ENCODE peak calls at places on chromosomes 1 and 21, in ten cellular contexts. One of them, this sample, is unnamed.

GRCh38 chr1:25711555-25712298 is 88.3 kb upstream of the SELENON start:
- DNase-seq in GM23338: no peak
- DNase-seq in cardiac fibroblast: peak
- DNase-seq in RWPE1: no peak
- DNase-seq in astrocyte of the cerebellum: no peak
- DNase-seq in amniotic stem cell: no peak
- DNase-seq in GM12865: peak
- DNase-seq in T-cell: peak
- DNase-seq in spleen: peak
- DNase-seq in RPMI7951: peak
- DNase-seq in this sample: no peak

GRCh38 chr1:151989131-151989868 is 4.4 kb downstream of the S100A10 start:
- DNase-seq in cardiac fibroblast: peak
- DNase-seq in astrocyte of the cerebellum: no peak
- DNase-seq in GM12865: no peak
- DNase-seq in amniotic stem cell: peak
- DNase-seq in GM23338: no peak
- DNase-seq in RWPE1: peak
- DNase-seq in T-cell: peak
- DNase-seq in spleen: no peak
- DNase-seq in RPMI7951: peak
- DNase-seq in this sample: no peak

GRCh38 chr1:162398999-162399580 is 12.8 kb downstream of the SH2D1B start:
- DNase-seq in astrocyte of the cerebellum: no peak
- DNase-seq in cardiac fibroblast: no peak
- DNase-seq in GM23338: peak
- DNase-seq in RPMI7951: no peak
- DNase-seq in GM12865: no peak
- DNase-seq in RWPE1: no peak
- DNase-seq in spleen: no peak
- DNase-seq in amniotic stem cell: no peak
- DNase-seq in T-cell: no peak
- DNase-seq in this sample: no peak

GRCh38 chr1:54569339-54569738 is 21.3 kb downstream of the ACOT11 start:
- DNase-seq in cardiac fibroblast: peak
- DNase-seq in amniotic stem cell: no peak
- DNase-seq in astrocyte of the cerebellum: no peak
- DNase-seq in RPMI7951: no peak
- DNase-seq in GM23338: no peak
- DNase-seq in spleen: peak
- DNase-seq in T-cell: no peak
- DNase-seq in RWPE1: no peak
- DNase-seq in GM12865: no peak
- DNase-seq in this sample: no peak

GRCh38 chr1:34786521-34787325 is 5.7 kb downstream of the GJB3 start:
- DNase-seq in T-cell: peak
- DNase-seq in amniotic stem cell: peak
- DNase-seq in RPMI7951: peak
- DNase-seq in cardiac fibroblast: peak
- DNase-seq in RWPE1: peak
- DNase-seq in spleen: no peak
- DNase-seq in astrocyte of the cerebellum: peak
- DNase-seq in GM12865: peak
- DNase-seq in GM23338: peak
- DNase-seq in this sample: peak

GRCh38 chr1:30191154-30191702 is 532.2 kb downstream of the MATN1 start:
- DNase-seq in astrocyte of the cerebellum: no peak
- DNase-seq in RWPE1: peak
- DNase-seq in GM23338: peak
- DNase-seq in GM12865: peak
- DNase-seq in cardiac fibroblast: peak
- DNase-seq in RPMI7951: peak
- DNase-seq in spleen: no peak
- DNase-seq in amniotic stem cell: peak
- DNase-seq in T-cell: no peak
- DNase-seq in this sample: no peak

GRCh38 chr1:156661932-156662587 is 15.1 kb downstream of the NES start:
- DNase-seq in amniotic stem cell: no peak
- DNase-seq in spleen: no peak
- DNase-seq in T-cell: no peak
- DNase-seq in RPMI7951: peak
- DNase-seq in cardiac fibroblast: peak
- DNase-seq in GM23338: no peak
- DNase-seq in RWPE1: no peak
- DNase-seq in astrocyte of the cerebellum: no peak
- DNase-seq in GM12865: peak
- DNase-seq in this sample: no peak

GRCh38 chr21:35578831-35579470 is 481.4 kb downstream of the SETD4 start:
- DNase-seq in GM23338: no peak
- DNase-seq in cardiac fibroblast: peak
- DNase-seq in T-cell: no peak
- DNase-seq in astrocyte of the cerebellum: no peak
- DNase-seq in GM12865: no peak
- DNase-seq in RWPE1: no peak
- DNase-seq in amniotic stem cell: no peak
- DNase-seq in RPMI7951: peak
- DNase-seq in spleen: no peak
- DNase-seq in this sample: no peak

GRCh38 chr21:45763074-45763473 is 119.5 kb downstream of the PCBP3 start:
- DNase-seq in GM23338: no peak
- DNase-seq in spleen: no peak
- DNase-seq in GM12865: no peak
- DNase-seq in amniotic stem cell: no peak
- DNase-seq in cardiac fibroblast: no peak
- DNase-seq in astrocyte of the cerebellum: peak
- DNase-seq in RPMI7951: no peak
- DNase-seq in RWPE1: no peak
- DNase-seq in T-cell: no peak
- DNase-seq in this sample: no peak

GRCh38 chr1:33017175-33017574 is 19.5 kb downstream of the AK2 start:
- DNase-seq in amniotic stem cell: no peak
- DNase-seq in RWPE1: no peak
- DNase-seq in RPMI7951: no peak
- DNase-seq in GM12865: no peak
- DNase-seq in GM23338: no peak
- DNase-seq in astrocyte of the cerebellum: no peak
- DNase-seq in T-cell: no peak
- DNase-seq in spleen: no peak
- DNase-seq in cardiac fibroblast: no peak
- DNase-seq in this sample: no peak

GRCh38 chr1:234564035-234565029 is 45.6 kb downstream of the IRF2BP2 start:
- DNase-seq in GM23338: no peak
- DNase-seq in cardiac fibroblast: peak
- DNase-seq in T-cell: no peak
- DNase-seq in amniotic stem cell: no peak
- DNase-seq in RWPE1: peak
- DNase-seq in spleen: no peak
- DNase-seq in RPMI7951: peak
- DNase-seq in GM12865: no peak
- DNase-seq in astrocyte of the cerebellum: peak
- DNase-seq in this sample: no peak

GRCh38 chr1:162087118-162087517 is 17.6 kb downstream of the NOS1AP start:
- DNase-seq in RPMI7951: no peak
- DNase-seq in spleen: no peak
- DNase-seq in cardiac fibroblast: no peak
- DNase-seq in T-cell: no peak
- DNase-seq in GM12865: no peak
- DNase-seq in GM23338: no peak
- DNase-seq in RWPE1: no peak
- DNase-seq in astrocyte of the cerebellum: no peak
- DNase-seq in amniotic stem cell: no peak
- DNase-seq in this sample: no peak

GRCh38 chr21:15063821-15064575 is 802 bp downstream of the NRIP1 start:
- DNase-seq in RWPE1: peak
- DNase-seq in GM23338: peak
- DNase-seq in GM12865: no peak
- DNase-seq in cardiac fibroblast: peak
- DNase-seq in T-cell: no peak
- DNase-seq in astrocyte of the cerebellum: no peak
- DNase-seq in RPMI7951: peak
- DNase-seq in spleen: no peak
- DNase-seq in amniotic stem cell: no peak
- DNase-seq in this sample: no peak

GRCh38 chr1:224203243-224204016 is 20.4 kb downstream of the DEGS1 start:
- DNase-seq in spleen: peak
- DNase-seq in GM23338: peak
- DNase-seq in cardiac fibroblast: peak
- DNase-seq in amniotic stem cell: no peak
- DNase-seq in RPMI7951: peak
- DNase-seq in RWPE1: no peak
- DNase-seq in GM12865: peak
- DNase-seq in T-cell: no peak
- DNase-seq in astrocyte of the cerebellum: peak
- DNase-seq in this sample: no peak

GRCh38 chr1:203581841-203582240 is 44.8 kb upstream of the ATP2B4 start:
- DNase-seq in GM23338: no peak
- DNase-seq in T-cell: no peak
- DNase-seq in spleen: no peak
- DNase-seq in RPMI7951: no peak
- DNase-seq in RWPE1: no peak
- DNase-seq in astrocyte of the cerebellum: no peak
- DNase-seq in amniotic stem cell: no peak
- DNase-seq in GM12865: no peak
- DNase-seq in cardiac fibroblast: no peak
- DNase-seq in this sample: no peak

GRCh38 chr1:159205225-159205624 is 550 bp downstream of the ACKR1 start:
- DNase-seq in astrocyte of the cerebellum: no peak
- DNase-seq in spleen: no peak
- DNase-seq in amniotic stem cell: no peak
- DNase-seq in GM23338: peak
- DNase-seq in RWPE1: no peak
- DNase-seq in cardiac fibroblast: no peak
- DNase-seq in RPMI7951: no peak
- DNase-seq in GM12865: no peak
- DNase-seq in T-cell: no peak
- DNase-seq in this sample: no peak

GRCh38 chr1:10720635-10721034 is 75.8 kb downstream of the CASZ1 start:
- DNase-seq in astrocyte of the cerebellum: no peak
- DNase-seq in RWPE1: no peak
- DNase-seq in RPMI7951: no peak
- DNase-seq in T-cell: no peak
- DNase-seq in spleen: no peak
- DNase-seq in GM23338: no peak
- DNase-seq in amniotic stem cell: no peak
- DNase-seq in GM12865: no peak
- DNase-seq in cardiac fibroblast: no peak
- DNase-seq in this sample: no peak

GRCh38 chr1:35449334-35450008 is 107.7 kb downstream of the KIAA0319L start:
- DNase-seq in astrocyte of the cerebellum: peak
- DNase-seq in cardiac fibroblast: peak
- DNase-seq in T-cell: no peak
- DNase-seq in amniotic stem cell: peak
- DNase-seq in GM12865: no peak
- DNase-seq in RWPE1: peak
- DNase-seq in spleen: no peak
- DNase-seq in RPMI7951: peak
- DNase-seq in GM23338: no peak
- DNase-seq in this sample: no peak

GRCh38 chr1:153494976-153495535 is 34.6 kb upstream of the S100A7 start:
- DNase-seq in astrocyte of the cerebellum: peak
- DNase-seq in T-cell: peak
- DNase-seq in RWPE1: peak
- DNase-seq in RPMI7951: peak
- DNase-seq in GM23338: peak
- DNase-seq in spleen: peak
- DNase-seq in GM12865: peak
- DNase-seq in cardiac fibroblast: peak
- DNase-seq in amniotic stem cell: peak
- DNase-seq in this sample: peak

GRCh38 chr21:46063734-46064680 is 33.9 kb upstream of the COL6A2 start:
- DNase-seq in T-cell: no peak
- DNase-seq in spleen: no peak
- DNase-seq in GM23338: no peak
- DNase-seq in astrocyte of the cerebellum: no peak
- DNase-seq in RWPE1: no peak
- DNase-seq in GM12865: no peak
- DNase-seq in cardiac fibroblast: no peak
- DNase-seq in RPMI7951: no peak
- DNase-seq in amniotic stem cell: no peak
- DNase-seq in this sample: no peak

GRCh38 chr1:110337704-110338199 is 1.4 kb upstream of the RBM15 start:
- DNase-seq in spleen: peak
- DNase-seq in cardiac fibroblast: no peak
- DNase-seq in amniotic stem cell: no peak
- DNase-seq in GM12865: peak
- DNase-seq in T-cell: peak
- DNase-seq in RPMI7951: no peak
- DNase-seq in GM23338: peak
- DNase-seq in RWPE1: peak
- DNase-seq in astrocyte of the cerebellum: no peak
- DNase-seq in this sample: peak

GRCh38 chr1:85328713-85329376 is 52.4 kb upstream of the BCL10 start:
- DNase-seq in RWPE1: peak
- DNase-seq in RPMI7951: peak
- DNase-seq in spleen: no peak
- DNase-seq in GM12865: no peak
- DNase-seq in T-cell: no peak
- DNase-seq in astrocyte of the cerebellum: peak
- DNase-seq in cardiac fibroblast: peak
- DNase-seq in amniotic stem cell: peak
- DNase-seq in GM23338: peak
- DNase-seq in this sample: no peak